ENCODE peak calls at places on chromosome 10, in eight cellular contexts. S is A549, W is mesendoderm, H is dorsolateral prefrontal cortex, T is RWPE1, Z is lower lobe of right lung, I is thoracic aorta, U is neuronal stem cell. K is an unnamed sample.

GRCh38 chr10:98745645-98746044 is 298.9 kb upstream of the HPS1 start:
- DNase-seq in W (peak), S (no peak), I (no peak), H (no peak), Z (no peak), T (no peak), U (no peak), K (no peak)

GRCh38 chr10:63798599-63799498 is 277.6 kb downstream of the REEP3 start:
- DNase-seq in Z (peak), S (peak), H (no peak), T (peak), I (peak), U (no peak), W (peak), K (peak)

GRCh38 chr10:510415-510881 is 179.0 kb downstream of the DIP2C start:
- DNase-seq in I (no peak), H (peak), S (no peak), U (no peak), W (no peak), T (peak), Z (no peak), K (no peak)

GRCh38 chr10:29239569-29240472 is 49.0 kb upstream of the LYZL1 start:
- DNase-seq in S (peak), T (peak), Z (no peak), W (peak), H (no peak), I (no peak), U (no peak), K (no peak)

GRCh38 chr10:8350250-8350967 is 295.9 kb downstream of the GATA3 start:
- DNase-seq in W (no peak), Z (no peak), I (no peak), S (no peak), H (no peak), T (no peak), U (no peak), K (no peak)

GRCh38 chr10:20742737-20743136 is 154.4 kb downstream of the NEBL start:
- DNase-seq in W (no peak), I (no peak), Z (no peak), U (no peak), H (no peak), S (no peak), T (no peak), K (no peak)

GRCh38 chr10:48454302-48455054 is 148.0 kb downstream of the MAPK8 start:
- DNase-seq in U (no peak), W (peak), Z (no peak), T (no peak), S (no peak), I (no peak), H (peak), K (no peak)

GRCh38 chr10:72134785-72135765 is 46.7 kb upstream of the SPOCK2 start:
- DNase-seq in S (no peak), Z (no peak), T (no peak), W (no peak), U (no peak), H (no peak), I (no peak), K (no peak)

GRCh38 chr10:77320852-77321496 is 316.6 kb downstream of the KCNMA1 start:
- DNase-seq in I (no peak), W (no peak), T (no peak), Z (no peak), S (no peak), U (no peak), H (no peak), K (no peak)

GRCh38 chr10:79229830-79230562 is 117.3 kb upstream of the PPIF start:
- DNase-seq in S (no peak), I (no peak), H (no peak), W (peak), T (no peak), Z (no peak), U (peak), K (no peak)

GRCh38 chr10:9562001-9562505 is 1455.6 kb upstream of the CELF2 start:
- DNase-seq in S (no peak), U (peak), I (no peak), H (no peak), T (peak), W (peak), Z (no peak), K (no peak)

GRCh38 chr10:77919713-77920108 is 6.8 kb downstream of the DLG5 start:
- DNase-seq in I (no peak), S (peak), H (no peak), U (no peak), W (no peak), Z (no peak), T (peak), K (peak)

GRCh38 chr10:76547352-76547972 is 1090.1 kb downstream of the KCNMA1 start:
- DNase-seq in Z (peak), H (peak), U (peak), W (peak), I (peak), S (peak), T (peak), K (peak)

GRCh38 chr10:36666451-36666850 is 458.9 kb upstream of the ANKRD30A start:
- DNase-seq in I (no peak), H (no peak), W (no peak), T (no peak), U (no peak), S (no peak), Z (no peak), K (no peak)

GRCh38 chr10:84540617-84541288 is 212.4 kb downstream of the CCSER2 start:
- DNase-seq in Z (peak), U (peak), T (peak), H (peak), W (peak), I (no peak), S (peak), K (no peak)

GRCh38 chr10:69639291-69640195 is 9.5 kb downstream of the FAM241B start:
- DNase-seq in W (peak), T (peak), S (peak), Z (peak), U (peak), H (peak), I (no peak), K (peak)

GRCh38 chr10:9211228-9211627 is 1156.7 kb downstream of the GATA3 start:
- DNase-seq in S (peak), T (no peak), I (no peak), Z (no peak), W (peak), U (no peak), H (no peak), K (no peak)

GRCh38 chr10:38093816-38094157 is 350 bp upstream of the ZNF37A start:
- DNase-seq in U (peak), W (no peak), Z (no peak), I (no peak), S (no peak), H (no peak), T (no peak), K (no peak)

GRCh38 chr10:133011883-133012282 is 69.5 kb upstream of the CFAP46 start:
- DNase-seq in U (no peak), I (no peak), Z (no peak), W (no peak), S (no peak), H (no peak), T (no peak), K (no peak)

GRCh38 chr10:44960482-44961230 is 1.1 kb downstream of the RASSF4 start:
- DNase-seq in Z (no peak), H (no peak), S (no peak), T (no peak), I (no peak), W (no peak), U (no peak), K (no peak)

GRCh38 chr10:100814751-100815474 is 69.5 kb downstream of the PAX2 start:
- DNase-seq in W (peak), T (no peak), S (no peak), U (no peak), Z (no peak), H (no peak), I (no peak), K (no peak)

GRCh38 chr10:34796133-34796532 is 19.0 kb downstream of the PARD3 start:
- DNase-seq in S (no peak), Z (no peak), I (no peak), U (no peak), T (no peak), W (no peak), H (no peak), K (no peak)

GRCh38 chr10:22453948-22454347 is 108.7 kb downstream of the SPAG6 start:
- DNase-seq in I (no peak), H (no peak), W (no peak), S (no peak), U (no peak), T (no peak), Z (no peak), K (no peak)

GRCh38 chr10:4883079-4883739 is 57.2 kb downstream of the AKR1E2 start:
- DNase-seq in H (no peak), I (no peak), W (no peak), T (peak), S (peak), U (no peak), Z (no peak), K (peak)

GRCh38 chr10:24961582-24961981 is 9.2 kb upstream of the PRTFDC1 start:
- DNase-seq in S (no peak), T (no peak), U (no peak), W (no peak), H (no peak), I (no peak), Z (no peak), K (no peak)

GRCh38 chr10:24962998-24963397 is 10.6 kb upstream of the PRTFDC1 start:
- DNase-seq in S (peak), W (no peak), T (peak), H (no peak), Z (no peak), I (no peak), U (no peak), K (peak)

GRCh38 chr10:24963646-24964045 is 11.2 kb upstream of the PRTFDC1 start:
- DNase-seq in S (no peak), H (no peak), Z (no peak), W (no peak), T (no peak), I (no peak), U (no peak), K (no peak)

GRCh38 chr10:24957624-24958435 is 5.4 kb upstream of the PRTFDC1 start:
- DNase-seq in I (no peak), U (no peak), Z (no peak), T (peak), W (no peak), H (no peak), S (peak), K (peak)

GRCh38 chr10:24958701-24959392 is 6.4 kb upstream of the PRTFDC1 start:
- DNase-seq in T (no peak), S (no peak), H (peak), Z (no peak), I (no peak), W (no peak), U (no peak), K (no peak)
- H3K27ac ChIP-seq in T (no peak), S (peak), H (peak), Z (peak), I (peak), W (no peak), U (no peak), K (peak)

GRCh38 chr10:112810651-112811215 is 139.3 kb upstream of the TCF7L2 start:
- DNase-seq in I (no peak), S (no peak), H (no peak), W (no peak), Z (no peak), U (no peak), T (no peak), K (no peak)
- H3K27ac ChIP-seq in I (peak), S (peak), H (no peak), W (no peak), Z (no peak), U (no peak), T (peak), K (peak)

GRCh38 chr10:23793577-23793976 is 354.7 kb downstream of the OTUD1 start:
- DNase-seq in U (no peak), T (no peak), Z (no peak), H (no peak), I (no peak), W (no peak), S (no peak), K (no peak)
- H3K27ac ChIP-seq in U (no peak), T (no peak), Z (no peak), H (no peak), I (no peak), W (no peak), S (no peak), K (no peak)

DNA sequence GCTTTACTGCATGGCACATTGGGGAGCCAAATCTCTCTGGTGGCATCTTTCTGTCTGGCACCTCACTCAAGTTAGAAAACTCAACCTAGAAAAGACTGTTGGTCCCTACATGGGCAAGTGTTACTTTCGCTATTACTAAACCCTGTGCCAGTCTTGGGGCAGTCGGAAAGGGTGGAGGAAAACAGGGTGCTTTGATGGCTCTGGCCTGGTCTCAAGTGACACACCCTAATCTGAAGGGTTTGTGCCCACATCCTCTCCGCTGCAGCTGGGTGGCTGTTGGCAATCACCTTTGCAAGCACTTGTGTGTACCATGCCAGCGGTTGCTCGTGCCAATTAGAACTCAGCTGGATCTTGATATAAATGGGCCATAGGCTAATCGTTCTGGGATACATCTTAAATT is 159.8 kb upstream of the ITGB1 start:
- DNase-seq in S (no peak), U (no peak), I (no peak), W (no peak), T (no peak), H (no peak), Z (peak), K (no peak)
- H3K27ac ChIP-seq in S (no peak), U (no peak), I (no peak), W (no peak), T (no peak), H (no peak), Z (no peak), K (no peak)

DNA sequence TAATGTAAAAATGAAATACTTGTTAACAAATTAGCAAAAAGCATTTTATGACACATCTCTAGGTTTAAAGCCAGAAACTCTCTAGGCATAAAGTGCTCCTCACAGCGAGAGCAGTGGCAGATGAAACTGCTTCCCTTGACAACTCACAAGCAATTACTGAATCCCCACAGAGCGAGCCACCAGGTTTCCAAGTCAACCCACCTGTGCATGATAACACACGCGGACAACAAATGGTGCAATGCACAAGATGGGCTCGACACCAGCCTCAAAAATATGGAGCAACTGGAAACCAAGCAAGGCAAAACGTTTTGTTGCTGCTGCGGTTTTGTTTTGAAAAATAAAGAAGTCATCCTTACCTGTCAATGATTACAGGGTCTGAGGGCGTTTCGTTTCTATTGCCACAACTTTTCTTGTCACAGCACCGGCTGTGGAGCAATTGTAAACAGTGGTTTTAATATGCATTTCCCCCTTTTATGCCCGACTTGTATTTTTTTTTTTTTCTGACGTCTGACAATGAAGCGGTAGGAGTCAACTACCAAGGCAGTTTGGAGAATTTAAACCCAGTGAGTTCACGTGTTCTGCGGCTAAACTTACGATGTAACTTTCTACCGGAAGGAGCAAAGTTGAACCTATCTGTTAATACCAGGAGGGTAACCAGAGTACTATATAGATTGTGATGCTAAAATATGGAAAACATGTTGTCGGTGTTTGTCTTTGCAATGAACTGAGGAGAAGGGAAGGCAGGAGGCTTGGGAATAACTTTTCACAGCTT is 7.0 kb downstream of the EBF3 start:
- DNase-seq in S (no peak), W (peak), U (peak), I (no peak), T (no peak), H (no peak), Z (no peak), K (no peak)
- H3K27ac ChIP-seq in S (no peak), W (no peak), U (no peak), I (no peak), T (no peak), H (no peak), Z (no peak), K (no peak)

GRCh38 chr10:125023269-125023668 is 81.3 kb downstream of the ZRANB1 start:
- DNase-seq in U (no peak), S (no peak), Z (peak), T (no peak), I (no peak), W (no peak), H (no peak), K (no peak)

GRCh38 chr10:125024496-125025234 is 82.7 kb downstream of the ZRANB1 start:
- DNase-seq in Z (peak), U (no peak), I (no peak), W (no peak), T (no peak), H (no peak), S (no peak), K (no peak)

GRCh38 chr10:125025341-125025740 is 83.4 kb downstream of the ZRANB1 start:
- DNase-seq in I (no peak), Z (no peak), H (no peak), U (no peak), W (no peak), T (no peak), S (no peak), K (no peak)

GRCh38 chr10:125022671-125023070 is 80.7 kb downstream of the ZRANB1 start:
- DNase-seq in Z (peak), H (no peak), I (no peak), U (no peak), S (no peak), T (no peak), W (no peak), K (no peak)

DNA sequence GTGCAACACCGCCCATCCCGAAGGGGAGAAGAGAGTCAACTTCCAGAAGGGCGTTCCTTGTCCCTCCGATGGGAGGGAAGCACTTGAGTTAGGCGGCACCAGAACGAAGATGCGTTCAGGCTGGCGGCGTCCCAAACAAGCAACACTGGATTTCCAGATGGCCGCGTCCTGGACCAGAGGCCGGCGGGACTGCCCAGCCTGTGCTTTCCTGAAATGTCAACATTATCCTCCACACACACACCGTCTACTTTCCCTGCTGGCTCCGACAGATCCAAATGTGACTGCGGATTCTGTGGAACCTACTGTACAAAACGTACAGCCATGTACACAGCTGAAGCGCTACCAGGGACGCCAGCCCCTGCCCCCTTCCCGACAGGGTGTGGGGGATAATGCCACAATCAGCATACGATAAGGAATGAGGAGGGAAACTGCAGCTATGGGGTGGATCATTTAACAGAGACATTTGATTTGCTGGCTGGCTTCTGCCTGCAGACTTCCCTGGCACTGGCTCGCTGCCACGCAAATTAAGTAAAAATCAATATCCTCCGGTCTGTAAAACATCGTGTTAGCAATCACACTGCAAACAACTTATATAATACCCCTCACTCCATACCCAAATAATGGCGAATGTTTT is 82.1 kb downstream of the ZRANB1 start:
- DNase-seq in U (no peak), H (peak), W (no peak), S (no peak), I (no peak), Z (peak), T (no peak), K (no peak)
- H3K27ac ChIP-seq in U (no peak), H (peak), W (no peak), S (no peak), I (no peak), Z (peak), T (no peak), K (no peak)

GRCh38 chr10:62077330-62078015 is 176.0 kb downstream of the ARID5B start:
- DNase-seq in U (no peak), W (no peak), I (no peak), T (no peak), Z (no peak), S (no peak), H (no peak), K (no peak)
- H3K27ac ChIP-seq in U (no peak), W (no peak), I (peak), T (no peak), Z (no peak), S (peak), H (peak), K (peak)

GRCh38 chr10:95456486-95456885 is 104.7 kb downstream of the SORBS1 start:
- DNase-seq in T (peak), Z (no peak), H (no peak), S (no peak), U (no peak), I (no peak), W (peak), K (no peak)

GRCh38 chr10:95458014-95458413 is 103.2 kb downstream of the SORBS1 start:
- DNase-seq in I (no peak), Z (no peak), H (no peak), W (no peak), T (no peak), U (no peak), S (no peak), K (no peak)

GRCh38 chr10:95459446-95459845 is 101.7 kb downstream of the SORBS1 start:
- DNase-seq in Z (no peak), S (no peak), H (no peak), U (no peak), I (no peak), T (no peak), W (no peak), K (no peak)

GRCh38 chr10:95458824-95459223 is 102.3 kb downstream of the SORBS1 start:
- DNase-seq in W (no peak), S (no peak), Z (no peak), U (no peak), I (no peak), H (no peak), T (no peak), K (no peak)

GRCh38 chr10:95457319-95457886 is 103.8 kb downstream of the SORBS1 start:
- DNase-seq in W (no peak), S (no peak), Z (no peak), H (no peak), U (no peak), T (no peak), I (no peak), K (no peak)
- H3K27ac ChIP-seq in W (no peak), S (no peak), Z (no peak), H (peak), U (no peak), T (no peak), I (peak), K (no peak)